ENCODE peak calls at places on chromosomes 13 and 19, in ten cellular contexts. Y is CD8-positive, alpha-beta T cell; J is AG09319; W is Ammon's horn; K is CD4-positive, CD25-positive, alpha-beta regulatory T cell; U is effector memory CD4-positive, alpha-beta T cell; A is mammary epithelial cell; B is stimulated activated CD8-positive, alpha-beta memory T cell treated with anti-CD3 and anti-CD28 coated beads, Interleukin-2, amount 100 ng/mL, for 48 hours; D is activated T-cell treated with anti-CD3 and anti-CD28 coated beads for 24 hours; V is activated CD4-positive, alpha-beta memory T cell treated with anti-CD3 and anti-CD28 coated beads for 36 hours. Q is an unnamed sample.

GRCh38 chr19:13588953-13589833 is 82.9 kb upstream of the CACNA1A start:
- DNase-seq in Y (peak), J (no peak), W (peak), K (peak), U (peak), A (peak), B (peak), D (peak), V (peak), Q (peak)

GRCh38 chr19:10009269-10009665 is 1.0 kb downstream of the COL5A3 start:
- DNase-seq in Y (peak), J (no peak), W (no peak), K (no peak), U (peak), A (peak), B (peak), D (no peak), V (peak), Q (peak)

GRCh38 chr19:31301306-31301980 is 47.8 kb downstream of the TSHZ3 start:
- DNase-seq in Y (no peak), J (no peak), W (no peak), K (no peak), U (no peak), A (no peak), B (no peak), D (no peak), V (no peak), Q (no peak)

GRCh38 chr13:98755729-98756128 is 3.3 kb upstream of the SLC15A1 start:
- DNase-seq in Y (no peak), J (no peak), W (no peak), K (no peak), U (no peak), A (no peak), B (no peak), D (no peak), V (no peak), Q (no peak)

GRCh38 chr19:55232284-55232597 is 3.7 kb upstream of the TMEM86B start:
- DNase-seq in Y (no peak), J (no peak), W (no peak), K (no peak), U (no peak), A (no peak), B (no peak), D (no peak), V (no peak), Q (no peak)

GRCh38 chr13:95254341-95254740 is 46.9 kb downstream of the ABCC4 start:
- DNase-seq in Y (no peak), J (no peak), W (no peak), K (no peak), U (no peak), A (peak), B (no peak), D (no peak), V (no peak), Q (no peak)

GRCh38 chr19:51127032-51127431 is 2.3 kb downstream of the SIGLEC9 start:
- DNase-seq in Y (no peak), J (no peak), W (no peak), K (no peak), U (no peak), A (no peak), B (no peak), D (no peak), V (no peak), Q (no peak)

GRCh38 chr13:31377946-31378345 is 178.2 kb downstream of the B3GLCT start:
- DNase-seq in Y (no peak), J (no peak), W (no peak), K (no peak), U (no peak), A (peak), B (no peak), D (no peak), V (no peak), Q (no peak)

GRCh38 chr19:42172261-42172660 is 40.0 kb upstream of the POU2F2 start:
- DNase-seq in Y (no peak), J (no peak), W (no peak), K (no peak), U (no peak), A (no peak), B (no peak), D (no peak), V (no peak), Q (no peak)

GRCh38 chr13:106121173-106121754 is 414.2 kb downstream of the EFNB2 start:
- DNase-seq in Y (no peak), J (no peak), W (no peak), K (no peak), U (no peak), A (peak), B (no peak), D (no peak), V (no peak), Q (no peak)

GRCh38 chr19:5003781-5004180 is 34.9 kb downstream of the KDM4B start:
- DNase-seq in Y (no peak), J (no peak), W (no peak), K (no peak), U (no peak), A (no peak), B (no peak), D (no peak), V (no peak), Q (no peak)

GRCh38 chr19:35470128-35470527 is 20.1 kb downstream of the KRTDAP start:
- DNase-seq in Y (no peak), J (no peak), W (no peak), K (no peak), U (no peak), A (no peak), B (no peak), D (no peak), V (no peak), Q (no peak)

GRCh38 chr19:17841810-17842662 is 5.7 kb downstream of the JAK3 start:
- DNase-seq in Y (peak), J (peak), W (peak), K (peak), U (no peak), A (peak), B (peak), D (peak), V (peak), Q (peak)

GRCh38 chr19:8569066-8569761 is 8.0 kb downstream of the MYO1F start:
- DNase-seq in Y (peak), J (peak), W (peak), K (peak), U (peak), A (peak), B (peak), D (peak), V (peak), Q (peak)

GRCh38 chr13:113625965-113626661 is 31.9 kb downstream of the ATP4B start:
- DNase-seq in Y (no peak), J (no peak), W (no peak), K (no peak), U (no peak), A (no peak), B (no peak), D (no peak), V (no peak), Q (no peak)

GRCh38 chr19:13087795-13088537 is 14.7 kb downstream of the LYL1 start:
- DNase-seq in Y (no peak), J (no peak), W (no peak), K (no peak), U (no peak), A (no peak), B (no peak), D (no peak), V (no peak), Q (no peak)

GRCh38 chr19:2528543-2529173 is 52.7 kb downstream of the GADD45B start:
- DNase-seq in Y (no peak), J (no peak), W (no peak), K (no peak), U (no peak), A (no peak), B (no peak), D (no peak), V (no peak), Q (no peak)

GRCh38 chr19:7830272-7830771 is 304 bp downstream of the EVI5L start:
- DNase-seq in Y (peak), J (no peak), W (no peak), K (no peak), U (no peak), A (no peak), B (no peak), D (no peak), V (no peak), Q (no peak)

GRCh38 chr19:54456423-54457373 is 6.9 kb downstream of the LENG9 start:
- DNase-seq in Y (no peak), J (no peak), W (no peak), K (no peak), U (no peak), A (no peak), B (no peak), D (no peak), V (no peak), Q (no peak)

GRCh38 chr13:95128045-95128643 is 173.1 kb downstream of the ABCC4 start:
- DNase-seq in Y (no peak), J (no peak), W (no peak), K (no peak), U (no peak), A (no peak), B (no peak), D (no peak), V (no peak), Q (no peak)

GRCh38 chr19:21519488-21519887 is 14.1 kb downstream of the ZNF429 start:
- DNase-seq in Y (no peak), J (no peak), W (no peak), K (peak), U (no peak), A (no peak), B (no peak), D (no peak), V (no peak), Q (no peak)

GRCh38 chr19:16067205-16067938 is 8.9 kb upstream of the TPM4 start:
- DNase-seq in Y (no peak), J (peak), W (peak), K (no peak), U (no peak), A (peak), B (no peak), D (no peak), V (peak), Q (no peak)

GRCh38 chr19:5935473-5936307 is 21.6 kb downstream of the CAPS start:
- DNase-seq in Y (no peak), J (no peak), W (no peak), K (no peak), U (no peak), A (no peak), B (no peak), D (no peak), V (no peak), Q (no peak)

GRCh38 chr19:16749326-16749725 is 29.7 kb downstream of the NWD1 start:
- DNase-seq in Y (no peak), J (no peak), W (no peak), K (no peak), U (no peak), A (no peak), B (no peak), D (no peak), V (no peak), Q (no peak)

Q was measured in stimulated activated CD4-positive, alpha-beta T cell treated with anti-CD3 and anti-CD28 coated beads, Interleukin-15, amount 100 ng/mL, for 24 hours.